ENCODE peak calls at places on chromosomes 13 and 19, in four cellular contexts. F is upper lobe of left lung, J is lower lobe of right lung, P is M059J. V is an unnamed sample.

GRCh38 chr13:96527497-96527896 is 437.6 kb downstream of the HS6ST3 start:
- DNase-seq in F (no peak), P (peak), J (no peak), V (no peak)

GRCh38 chr19:45860359-45861259 is 2.3 kb downstream of the SYMPK start:
- DNase-seq in F (no peak), P (no peak), J (no peak), V (peak)

GRCh38 chr13:113846639-113847318 is 17.1 kb downstream of the GAS6 start:
- DNase-seq in J (no peak), P (no peak), F (peak), V (no peak)

GRCh38 chr19:23991170-23991569 is 76.5 kb downstream of the ZNF726 start:
- DNase-seq in J (no peak), P (peak), F (no peak), V (peak)

GRCh38 chr13:40813662-40814454 is 24.4 kb downstream of the SLC25A15 start:
- DNase-seq in J (no peak), F (no peak), P (peak), V (no peak)

GRCh38 chr19:13275016-13275722 is 125.0 kb downstream of the IER2 start:
- DNase-seq in F (no peak), J (no peak), P (no peak), V (no peak)

GRCh38 chr19:532578-533484 is 1.3 kb downstream of the CDC34 start:
- DNase-seq in P (peak), F (peak), J (peak), V (peak)

GRCh38 chr13:29937836-29938235 is 87.4 kb upstream of the UBL3 start:
- DNase-seq in F (no peak), J (no peak), P (no peak), V (no peak)

GRCh38 chr13:81283561-81283960 is 942.6 kb upstream of the SPRY2 start:
- DNase-seq in P (no peak), J (no peak), F (no peak), V (no peak)

V was measured in pancreas.